ENCODE peak calls at places on chromosome 14, in four cellular contexts. One of them, this sample, is unnamed.

GRCh38 chr14:26332966-26333365 is 264.9 kb downstream of the NOVA1 start:
- DNase-seq in stimulated activated CD4-positive, alpha-beta T cell treated with anti-CD3 and anti-CD28 coated beads, Interleukin-1b, Interleukin-23, amount 100 ng/mL, for 1 hour: no peak
- DNase-seq in amniotic stem cell: no peak
- DNase-seq in kidney: no peak
- DNase-seq in this sample: no peak

GRCh38 chr14:68964300-68965093 is 14.6 kb downstream of the ACTN1 start:
- DNase-seq in stimulated activated CD4-positive, alpha-beta T cell treated with anti-CD3 and anti-CD28 coated beads, Interleukin-1b, Interleukin-23, amount 100 ng/mL, for 1 hour: no peak
- DNase-seq in kidney: no peak
- DNase-seq in amniotic stem cell: no peak
- DNase-seq in this sample: no peak

GRCh38 chr14:39372656-39373055 is 59.6 kb downstream of the FBXO33 start:
- DNase-seq in stimulated activated CD4-positive, alpha-beta T cell treated with anti-CD3 and anti-CD28 coated beads, Interleukin-1b, Interleukin-23, amount 100 ng/mL, for 1 hour: no peak
- DNase-seq in amniotic stem cell: no peak
- DNase-seq in kidney: no peak
- DNase-seq in this sample: no peak

GRCh38 chr14:22556990-22557623 is 31.9 kb downstream of the DAD1 start:
- DNase-seq in stimulated activated CD4-positive, alpha-beta T cell treated with anti-CD3 and anti-CD28 coated beads, Interleukin-1b, Interleukin-23, amount 100 ng/mL, for 1 hour: peak
- DNase-seq in amniotic stem cell: peak
- DNase-seq in kidney: peak
- DNase-seq in this sample: no peak

GRCh38 chr14:70013269-70013873 is 134.2 kb downstream of the SMOC1 start:
- DNase-seq in stimulated activated CD4-positive, alpha-beta T cell treated with anti-CD3 and anti-CD28 coated beads, Interleukin-1b, Interleukin-23, amount 100 ng/mL, for 1 hour: no peak
- DNase-seq in kidney: no peak
- DNase-seq in amniotic stem cell: no peak
- DNase-seq in this sample: no peak

GRCh38 chr14:104893435-104894207 is 28.6 kb downstream of the CEP170B start:
- DNase-seq in amniotic stem cell: no peak
- DNase-seq in stimulated activated CD4-positive, alpha-beta T cell treated with anti-CD3 and anti-CD28 coated beads, Interleukin-1b, Interleukin-23, amount 100 ng/mL, for 1 hour: no peak
- DNase-seq in kidney: peak
- DNase-seq in this sample: peak

GRCh38 chr14:71799831-71800230 is 132.4 kb upstream of the RGS6 start:
- DNase-seq in stimulated activated CD4-positive, alpha-beta T cell treated with anti-CD3 and anti-CD28 coated beads, Interleukin-1b, Interleukin-23, amount 100 ng/mL, for 1 hour: no peak
- DNase-seq in amniotic stem cell: no peak
- DNase-seq in kidney: no peak
- DNase-seq in this sample: no peak

GRCh38 chr14:35332517-35333346 is 40.5 kb downstream of the PSMA6 start:
- DNase-seq in amniotic stem cell: no peak
- DNase-seq in kidney: no peak
- DNase-seq in stimulated activated CD4-positive, alpha-beta T cell treated with anti-CD3 and anti-CD28 coated beads, Interleukin-1b, Interleukin-23, amount 100 ng/mL, for 1 hour: no peak
- DNase-seq in this sample: no peak

GRCh38 chr14:98685725-98686124 is 586.3 kb downstream of the BCL11B start:
- DNase-seq in kidney: no peak
- DNase-seq in amniotic stem cell: no peak
- DNase-seq in stimulated activated CD4-positive, alpha-beta T cell treated with anti-CD3 and anti-CD28 coated beads, Interleukin-1b, Interleukin-23, amount 100 ng/mL, for 1 hour: no peak
- DNase-seq in this sample: no peak

GRCh38 chr14:72666610-72667009 is 227.3 kb downstream of the DPF3 start:
- DNase-seq in kidney: no peak
- DNase-seq in stimulated activated CD4-positive, alpha-beta T cell treated with anti-CD3 and anti-CD28 coated beads, Interleukin-1b, Interleukin-23, amount 100 ng/mL, for 1 hour: no peak
- DNase-seq in amniotic stem cell: peak
- DNase-seq in this sample: no peak

GRCh38 chr14:95660550-95661515 is 25.4 kb upstream of the TCL1B start:
- DNase-seq in amniotic stem cell: no peak
- DNase-seq in kidney: no peak
- DNase-seq in stimulated activated CD4-positive, alpha-beta T cell treated with anti-CD3 and anti-CD28 coated beads, Interleukin-1b, Interleukin-23, amount 100 ng/mL, for 1 hour: no peak
- DNase-seq in this sample: no peak

GRCh38 chr14:89827260-89827659 is 127.3 kb downstream of the EFCAB11 start:
- DNase-seq in stimulated activated CD4-positive, alpha-beta T cell treated with anti-CD3 and anti-CD28 coated beads, Interleukin-1b, Interleukin-23, amount 100 ng/mL, for 1 hour: no peak
- DNase-seq in kidney: no peak
- DNase-seq in amniotic stem cell: no peak
- DNase-seq in this sample: no peak

GRCh38 chr14:87799400-87799799 is 193.6 kb downstream of the GALC start:
- DNase-seq in stimulated activated CD4-positive, alpha-beta T cell treated with anti-CD3 and anti-CD28 coated beads, Interleukin-1b, Interleukin-23, amount 100 ng/mL, for 1 hour: no peak
- DNase-seq in kidney: no peak
- DNase-seq in amniotic stem cell: no peak
- DNase-seq in this sample: no peak

GRCh38 chr14:68027276-68027675 is 207.7 kb downstream of the RAD51B start:
- DNase-seq in amniotic stem cell: no peak
- DNase-seq in stimulated activated CD4-positive, alpha-beta T cell treated with anti-CD3 and anti-CD28 coated beads, Interleukin-1b, Interleukin-23, amount 100 ng/mL, for 1 hour: no peak
- DNase-seq in kidney: no peak
- DNase-seq in this sample: no peak

GRCh38 chr14:50773632-50774541 is 57.1 kb downstream of the NIN start:
- DNase-seq in amniotic stem cell: no peak
- DNase-seq in stimulated activated CD4-positive, alpha-beta T cell treated with anti-CD3 and anti-CD28 coated beads, Interleukin-1b, Interleukin-23, amount 100 ng/mL, for 1 hour: no peak
- DNase-seq in kidney: no peak
- DNase-seq in this sample: peak

GRCh38 chr14:73452341-73453191 is 5.8 kb downstream of the NUMB start:
- DNase-seq in stimulated activated CD4-positive, alpha-beta T cell treated with anti-CD3 and anti-CD28 coated beads, Interleukin-1b, Interleukin-23, amount 100 ng/mL, for 1 hour: no peak
- DNase-seq in amniotic stem cell: peak
- DNase-seq in kidney: no peak
- DNase-seq in this sample: no peak

GRCh38 chr14:65791551-65791981 is 379.0 kb downstream of the FUT8 start:
- DNase-seq in stimulated activated CD4-positive, alpha-beta T cell treated with anti-CD3 and anti-CD28 coated beads, Interleukin-1b, Interleukin-23, amount 100 ng/mL, for 1 hour: no peak
- DNase-seq in kidney: no peak
- DNase-seq in amniotic stem cell: no peak
- DNase-seq in this sample: no peak

GRCh38 chr14:38662781-38663180 is 406.9 kb upstream of the CLEC14A start:
- DNase-seq in stimulated activated CD4-positive, alpha-beta T cell treated with anti-CD3 and anti-CD28 coated beads, Interleukin-1b, Interleukin-23, amount 100 ng/mL, for 1 hour: no peak
- DNase-seq in kidney: no peak
- DNase-seq in amniotic stem cell: no peak
- DNase-seq in this sample: no peak

GRCh38 chr14:60254176-60254575 is 5.2 kb downstream of the PPM1A start:
- DNase-seq in kidney: no peak
- DNase-seq in stimulated activated CD4-positive, alpha-beta T cell treated with anti-CD3 and anti-CD28 coated beads, Interleukin-1b, Interleukin-23, amount 100 ng/mL, for 1 hour: no peak
- DNase-seq in amniotic stem cell: no peak
- DNase-seq in this sample: no peak

GRCh38 chr14:56161658-56162057 is 43.4 kb downstream of the PELI2 start:
- DNase-seq in amniotic stem cell: no peak
- DNase-seq in stimulated activated CD4-positive, alpha-beta T cell treated with anti-CD3 and anti-CD28 coated beads, Interleukin-1b, Interleukin-23, amount 100 ng/mL, for 1 hour: no peak
- DNase-seq in kidney: no peak
- DNase-seq in this sample: no peak

GRCh38 chr14:55136868-55137785 is 8.1 kb downstream of the LGALS3 start:
- DNase-seq in stimulated activated CD4-positive, alpha-beta T cell treated with anti-CD3 and anti-CD28 coated beads, Interleukin-1b, Interleukin-23, amount 100 ng/mL, for 1 hour: no peak
- DNase-seq in amniotic stem cell: peak
- DNase-seq in kidney: peak
- DNase-seq in this sample: peak

GRCh38 chr14:65704850-65705249 is 292.3 kb downstream of the FUT8 start:
- DNase-seq in amniotic stem cell: no peak
- DNase-seq in kidney: no peak
- DNase-seq in stimulated activated CD4-positive, alpha-beta T cell treated with anti-CD3 and anti-CD28 coated beads, Interleukin-1b, Interleukin-23, amount 100 ng/mL, for 1 hour: no peak
- DNase-seq in this sample: no peak

GRCh38 chr14:75996488-75996887 is 10.9 kb downstream of the IFT43 start:
- DNase-seq in stimulated activated CD4-positive, alpha-beta T cell treated with anti-CD3 and anti-CD28 coated beads, Interleukin-1b, Interleukin-23, amount 100 ng/mL, for 1 hour: no peak
- DNase-seq in amniotic stem cell: no peak
- DNase-seq in kidney: no peak
- DNase-seq in this sample: no peak

GRCh38 chr14:22388669-22389625 is 200.1 kb downstream of the DAD1 start:
- DNase-seq in stimulated activated CD4-positive, alpha-beta T cell treated with anti-CD3 and anti-CD28 coated beads, Interleukin-1b, Interleukin-23, amount 100 ng/mL, for 1 hour: no peak
- DNase-seq in amniotic stem cell: no peak
- DNase-seq in kidney: no peak
- DNase-seq in this sample: no peak

GRCh38 chr14:80607430-80608200 is 333.9 kb downstream of the CEP128 start:
- DNase-seq in amniotic stem cell: no peak
- DNase-seq in kidney: no peak
- DNase-seq in stimulated activated CD4-positive, alpha-beta T cell treated with anti-CD3 and anti-CD28 coated beads, Interleukin-1b, Interleukin-23, amount 100 ng/mL, for 1 hour: no peak
- DNase-seq in this sample: no peak

GRCh38 chr14:105093426-105094192 is 28.4 kb upstream of the GPR132 start:
- DNase-seq in amniotic stem cell: peak
- DNase-seq in kidney: peak
- DNase-seq in stimulated activated CD4-positive, alpha-beta T cell treated with anti-CD3 and anti-CD28 coated beads, Interleukin-1b, Interleukin-23, amount 100 ng/mL, for 1 hour: no peak
- DNase-seq in this sample: no peak

GRCh38 chr14:33792387-33793368 is 158.2 kb downstream of the EGLN3 start:
- DNase-seq in amniotic stem cell: peak
- DNase-seq in kidney: peak
- DNase-seq in stimulated activated CD4-positive, alpha-beta T cell treated with anti-CD3 and anti-CD28 coated beads, Interleukin-1b, Interleukin-23, amount 100 ng/mL, for 1 hour: no peak
- DNase-seq in this sample: no peak

GRCh38 chr14:91333640-91334039 is 84.0 kb downstream of the CCDC88C start:
- DNase-seq in stimulated activated CD4-positive, alpha-beta T cell treated with anti-CD3 and anti-CD28 coated beads, Interleukin-1b, Interleukin-23, amount 100 ng/mL, for 1 hour: no peak
- DNase-seq in amniotic stem cell: no peak
- DNase-seq in kidney: no peak
- DNase-seq in this sample: no peak

GRCh38 chr14:57052705-57053302 is 215.9 kb downstream of the EXOC5 start:
- DNase-seq in amniotic stem cell: no peak
- DNase-seq in stimulated activated CD4-positive, alpha-beta T cell treated with anti-CD3 and anti-CD28 coated beads, Interleukin-1b, Interleukin-23, amount 100 ng/mL, for 1 hour: no peak
- DNase-seq in kidney: no peak
- DNase-seq in this sample: no peak

GRCh38 chr14:72812292-72812851 is 81.5 kb downstream of the DPF3 start:
- DNase-seq in stimulated activated CD4-positive, alpha-beta T cell treated with anti-CD3 and anti-CD28 coated beads, Interleukin-1b, Interleukin-23, amount 100 ng/mL, for 1 hour: no peak
- DNase-seq in amniotic stem cell: no peak
- DNase-seq in kidney: peak
- DNase-seq in this sample: peak

GRCh38 chr14:92471919-92472318 is 41.7 kb upstream of the RIN3 start:
- DNase-seq in stimulated activated CD4-positive, alpha-beta T cell treated with anti-CD3 and anti-CD28 coated beads, Interleukin-1b, Interleukin-23, amount 100 ng/mL, for 1 hour: no peak
- DNase-seq in amniotic stem cell: peak
- DNase-seq in kidney: no peak
- DNase-seq in this sample: no peak

GRCh38 chr14:79076428-79076827 is 906.3 kb downstream of the NRXN3 start:
- DNase-seq in kidney: no peak
- DNase-seq in amniotic stem cell: no peak
- DNase-seq in stimulated activated CD4-positive, alpha-beta T cell treated with anti-CD3 and anti-CD28 coated beads, Interleukin-1b, Interleukin-23, amount 100 ng/mL, for 1 hour: no peak
- DNase-seq in this sample: no peak

GRCh38 chr14:69037790-69038448 is 58.8 kb upstream of the ACTN1 start:
- DNase-seq in kidney: no peak
- DNase-seq in stimulated activated CD4-positive, alpha-beta T cell treated with anti-CD3 and anti-CD28 coated beads, Interleukin-1b, Interleukin-23, amount 100 ng/mL, for 1 hour: no peak
- DNase-seq in amniotic stem cell: no peak
- DNase-seq in this sample: no peak

GRCh38 chr14:22850944-22851790 is 14.8 kb downstream of the MMP14 start:
- DNase-seq in stimulated activated CD4-positive, alpha-beta T cell treated with anti-CD3 and anti-CD28 coated beads, Interleukin-1b, Interleukin-23, amount 100 ng/mL, for 1 hour: no peak
- DNase-seq in amniotic stem cell: peak
- DNase-seq in kidney: peak
- DNase-seq in this sample: peak

GRCh38 chr14:52015411-52016030 is 26.2 kb downstream of the RTRAF start:
- DNase-seq in amniotic stem cell: no peak
- DNase-seq in kidney: no peak
- DNase-seq in stimulated activated CD4-positive, alpha-beta T cell treated with anti-CD3 and anti-CD28 coated beads, Interleukin-1b, Interleukin-23, amount 100 ng/mL, for 1 hour: no peak
- DNase-seq in this sample: no peak

GRCh38 chr14:103721334-103722120 is 5.9 kb downstream of the ZFYVE21 start:
- DNase-seq in stimulated activated CD4-positive, alpha-beta T cell treated with anti-CD3 and anti-CD28 coated beads, Interleukin-1b, Interleukin-23, amount 100 ng/mL, for 1 hour: no peak
- DNase-seq in kidney: no peak
- DNase-seq in amniotic stem cell: no peak
- DNase-seq in this sample: no peak

GRCh38 chr14:99155173-99155777 is 116.7 kb downstream of the BCL11B start:
- DNase-seq in amniotic stem cell: no peak
- DNase-seq in stimulated activated CD4-positive, alpha-beta T cell treated with anti-CD3 and anti-CD28 coated beads, Interleukin-1b, Interleukin-23, amount 100 ng/mL, for 1 hour: no peak
- DNase-seq in kidney: no peak
- DNase-seq in this sample: no peak

GRCh38 chr14:62162998-62163589 is 400.9 kb downstream of the SNAPC1 start:
- DNase-seq in amniotic stem cell: peak
- DNase-seq in stimulated activated CD4-positive, alpha-beta T cell treated with anti-CD3 and anti-CD28 coated beads, Interleukin-1b, Interleukin-23, amount 100 ng/mL, for 1 hour: no peak
- DNase-seq in kidney: no peak
- DNase-seq in this sample: no peak